ENCODE peak calls at places on chromosomes 1 and 21, in ten cellular contexts. D is BJ; W is CD8-positive, alpha-beta T cell; J is uterus; C is GM23338; A is OCI-LY7; Q is fibroblast of lung; U is ascending aorta; V is fibroblast of the aortic adventitia; S is lung. E is an unnamed sample.

GRCh38 chr1:181504294-181505115 is 21.2 kb downstream of the CACNA1E start:
- DNase-seq in D (no peak), W (no peak), J (no peak), C (peak), A (peak), Q (no peak), U (no peak), V (no peak), S (no peak), E (peak)

GRCh38 chr1:37267111-37267835 is 207.1 kb upstream of the ZC3H12A start:
- DNase-seq in D (no peak), W (no peak), J (no peak), C (peak), A (no peak), Q (no peak), U (no peak), V (no peak), S (no peak), E (no peak)

GRCh38 chr1:7960867-7961198 is 678 bp upstream of the PARK7 start:
- DNase-seq in D (no peak), W (no peak), J (no peak), C (no peak), A (no peak), Q (no peak), U (no peak), V (no peak), S (no peak), E (no peak)

GRCh38 chr21:45130324-45130774 is 56.0 kb downstream of the ADARB1 start:
- DNase-seq in D (peak), W (no peak), J (peak), C (no peak), A (no peak), Q (peak), U (peak), V (peak), S (no peak), E (no peak)

GRCh38 chr1:18922848-18923475 is 20.6 kb upstream of the ALDH4A1 start:
- DNase-seq in D (no peak), W (no peak), J (no peak), C (no peak), A (no peak), Q (no peak), U (no peak), V (no peak), S (no peak), E (no peak)

GRCh38 chr1:223654083-223654482 is 11.4 kb downstream of the CAPN8 start:
- DNase-seq in D (no peak), W (no peak), J (no peak), C (no peak), A (no peak), Q (no peak), U (no peak), V (no peak), S (no peak), E (no peak)

GRCh38 chr1:246680696-246681127 is 43.5 kb upstream of the SCCPDH start:
- DNase-seq in D (no peak), W (no peak), J (no peak), C (no peak), A (no peak), Q (no peak), U (no peak), V (no peak), S (no peak), E (no peak)

GRCh38 chr1:42845866-42846256 is 552 bp upstream of the ZNF691 start:
- DNase-seq in D (no peak), W (no peak), J (no peak), C (peak), A (no peak), Q (no peak), U (no peak), V (no peak), S (no peak), E (no peak)

GRCh38 chr1:38088366-38088765 is 41.8 kb upstream of the POU3F1 start:
- DNase-seq in D (no peak), W (no peak), J (no peak), C (peak), A (no peak), Q (no peak), U (no peak), V (no peak), S (no peak), E (no peak)

DNA sequence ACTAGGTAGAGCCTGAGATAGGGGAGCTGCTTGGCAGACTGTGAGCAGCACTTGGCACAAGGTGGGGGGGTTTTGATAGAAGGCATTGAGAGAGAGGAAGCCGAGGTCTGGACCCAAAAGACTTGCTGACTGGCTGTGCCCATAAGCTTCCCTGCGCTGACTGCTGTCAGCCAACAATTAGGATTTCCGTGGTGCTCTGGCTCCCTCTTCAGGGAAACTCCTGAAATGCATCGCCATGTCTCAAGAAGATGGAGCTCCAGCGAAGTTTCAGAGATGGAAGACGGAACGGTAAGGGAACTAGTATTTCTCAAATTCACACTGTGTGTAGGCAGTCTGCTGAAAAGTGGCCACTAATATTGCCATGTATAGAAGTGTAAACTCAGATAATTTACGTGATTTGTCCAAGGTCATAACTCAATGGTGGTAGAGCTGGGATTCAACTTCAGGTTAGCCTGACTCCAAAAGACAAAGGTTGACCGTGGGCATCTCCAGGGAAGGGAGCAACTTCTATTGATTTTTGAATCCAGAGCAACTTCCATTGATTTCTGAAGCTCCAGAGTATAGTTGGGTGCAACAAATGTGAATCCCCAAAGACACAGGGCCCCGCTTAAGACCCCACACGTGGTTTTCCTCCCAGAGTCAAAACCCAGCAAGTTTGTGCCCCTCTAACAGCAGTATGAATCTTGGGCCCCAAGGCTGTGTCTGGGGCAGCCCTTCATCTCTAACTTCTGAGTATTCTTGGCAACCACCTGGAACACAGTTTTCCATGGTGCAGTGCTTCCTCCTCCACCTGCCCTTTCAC is 44.5 kb upstream of the CRNN start:
- DNase-seq in D (no peak), W (peak), J (peak), C (peak), A (peak), Q (peak), U (peak), V (peak), S (peak), E (peak)
- H3K4me3 ChIP-seq in D (no peak), W (no peak), J (no peak), C (no peak), A (no peak), Q (no peak), U (no peak), V (no peak), S (no peak), E (no peak)

DNA sequence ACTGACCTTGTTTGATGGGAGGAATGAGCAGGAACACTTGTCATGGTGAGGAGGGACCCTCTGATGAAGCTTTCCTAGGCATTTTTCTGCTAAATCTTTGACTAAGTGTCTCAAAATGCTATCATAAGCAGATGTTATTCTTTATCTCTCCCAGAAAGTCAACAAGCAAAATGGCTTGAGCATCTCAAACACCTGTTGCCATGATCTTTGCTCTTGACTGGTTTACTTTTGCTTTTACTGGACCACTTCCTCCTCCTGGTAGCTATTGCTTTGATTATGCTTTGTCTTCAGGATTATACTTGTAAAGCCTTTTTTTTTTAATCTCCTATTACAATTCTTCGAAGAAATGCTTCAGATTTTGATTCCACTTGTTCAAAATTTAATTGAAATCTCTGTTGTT is 157.4 kb downstream of the GPR52 start:
- DNase-seq in D (no peak), W (no peak), J (no peak), C (no peak), A (peak), Q (no peak), U (no peak), V (no peak), S (no peak), E (no peak)
- TF ChIP-seq CTCF in D (no peak), W (no peak), J (no peak), C (no peak), A (no peak), Q (no peak), U (no peak), V (no peak), S (no peak), E (no peak)

DNA sequence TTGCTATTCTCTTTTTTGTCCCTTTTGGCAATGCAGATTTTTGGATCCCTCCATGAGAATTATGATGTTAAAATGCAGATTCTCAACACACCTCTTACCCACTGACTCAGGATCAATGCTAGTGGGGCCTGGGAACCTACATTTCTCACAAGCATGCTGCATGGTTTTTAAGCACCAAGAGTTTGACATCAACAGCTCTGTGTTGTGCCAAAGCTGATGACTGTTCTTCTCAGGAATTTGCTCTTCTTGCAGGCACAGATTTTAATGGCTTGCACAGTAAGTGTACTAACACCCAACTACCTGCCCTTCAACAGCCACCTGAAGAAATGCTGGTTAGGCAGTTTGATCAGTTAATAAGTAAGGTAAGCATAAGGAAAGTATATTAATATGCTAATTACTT is 468.7 kb downstream of the PTBP2 start:
- DNase-seq in D (no peak), W (no peak), J (no peak), C (no peak), A (no peak), Q (peak), U (no peak), V (peak), S (no peak), E (no peak)
- H3K4me3 ChIP-seq in D (no peak), W (no peak), J (no peak), C (no peak), A (no peak), Q (no peak), U (no peak), V (no peak), S (no peak), E (no peak)

DNA sequence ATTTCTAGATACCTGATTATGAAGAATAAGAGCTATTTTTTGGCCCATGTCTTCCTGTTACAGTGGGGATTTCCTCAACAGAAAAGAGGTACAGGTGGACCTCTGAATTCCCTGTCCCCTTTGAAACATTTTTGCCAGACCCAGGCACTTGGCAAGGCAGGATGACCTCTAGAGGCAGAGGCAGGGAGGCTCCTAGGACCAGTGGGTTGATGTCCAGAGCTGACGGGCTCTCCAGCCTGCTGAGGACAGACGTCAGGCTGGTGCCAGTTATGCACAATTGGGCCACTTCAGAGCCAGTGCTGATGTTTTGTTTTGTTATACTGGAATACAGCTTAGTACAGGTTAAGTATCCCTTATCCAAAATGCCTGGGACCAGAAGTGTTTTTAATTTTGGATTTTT is 18.5 kb upstream of the A3GALT2 start:
- DNase-seq in D (no peak), W (no peak), J (no peak), C (no peak), A (no peak), Q (no peak), U (no peak), V (no peak), S (no peak), E (no peak)
- TF ChIP-seq CTCF in D (peak), W (no peak), J (no peak), C (peak), A (no peak), Q (no peak), U (no peak), V (peak), S (no peak), E (no peak)

GRCh38 chr21:41876928-41877652 is 2.1 kb downstream of the PRDM15 start:
- DNase-seq in D (no peak), W (no peak), J (no peak), C (no peak), A (peak), Q (no peak), U (no peak), V (no peak), S (no peak), E (no peak)
- H3K4me3 ChIP-seq in D (no peak), W (no peak), J (peak), C (no peak), A (peak), Q (peak), U (peak), V (peak), S (no peak), E (peak)

DNA sequence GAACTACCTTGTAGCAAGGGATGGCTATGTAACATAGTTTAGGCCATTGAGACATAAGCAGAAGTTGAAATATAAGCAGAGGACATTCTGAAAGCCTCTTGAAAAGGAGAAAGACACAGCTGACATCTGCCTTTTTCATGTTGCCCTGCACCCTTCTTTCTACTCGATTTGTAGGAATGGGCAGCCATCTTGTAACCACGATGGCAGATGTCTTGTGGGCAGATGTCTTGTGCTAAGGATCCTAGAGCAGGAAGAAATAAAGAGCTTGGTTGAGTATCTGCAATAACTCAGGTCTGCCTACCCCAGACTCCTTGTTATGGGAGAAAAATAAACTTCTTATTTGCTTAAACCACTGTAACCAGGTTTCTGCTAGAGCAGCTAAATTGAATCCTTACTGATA is 351.0 kb downstream of the PDE4B start:
- DNase-seq in D (no peak), W (no peak), J (no peak), C (no peak), A (no peak), Q (no peak), U (no peak), V (no peak), S (no peak), E (no peak)
- TF ChIP-seq CTCF in D (no peak), W (no peak), J (no peak), C (no peak), A (no peak), Q (no peak), U (no peak), V (no peak), S (no peak), E (no peak)

GRCh38 chr1:147167361-147167760 is 4.9 kb downstream of the PRKAB2 start:
- DNase-seq in D (peak), W (no peak), J (no peak), C (no peak), A (no peak), Q (peak), U (no peak), V (peak), S (no peak), E (no peak)

GRCh38 chr1:147171399-147172167 is 687 bp downstream of the PRKAB2 start:
- DNase-seq in D (no peak), W (no peak), J (no peak), C (peak), A (peak), Q (peak), U (no peak), V (no peak), S (no peak), E (no peak)

GRCh38 chr1:147169840-147170674 is 2.2 kb downstream of the PRKAB2 start:
- DNase-seq in D (no peak), W (no peak), J (no peak), C (no peak), A (no peak), Q (no peak), U (no peak), V (no peak), S (no peak), E (no peak)

GRCh38 chr1:147168626-147169058 is 3.6 kb downstream of the PRKAB2 start:
- DNase-seq in D (no peak), W (no peak), J (peak), C (no peak), A (no peak), Q (peak), U (no peak), V (peak), S (no peak), E (no peak)

DNA sequence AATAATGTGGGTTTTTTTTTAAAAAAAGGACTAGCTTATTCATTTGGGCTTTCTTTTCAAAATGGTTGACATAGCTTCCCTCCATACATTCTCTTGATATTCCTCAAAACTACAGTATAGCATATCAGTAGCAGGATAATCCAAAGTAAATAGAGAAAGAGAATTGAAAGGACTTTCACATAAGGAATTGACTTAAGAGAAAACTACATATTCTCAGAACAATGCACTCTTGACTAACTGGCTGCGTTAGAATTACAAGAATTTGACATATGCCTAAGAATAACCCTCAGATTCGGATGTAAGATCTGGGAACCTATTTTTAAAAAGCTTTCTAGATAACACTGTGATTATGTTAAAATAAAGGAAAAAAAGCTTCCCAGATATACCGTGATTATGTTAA is 3.1 kb downstream of the PRKAB2 start:
- DNase-seq in D (no peak), W (no peak), J (no peak), C (peak), A (no peak), Q (no peak), U (no peak), V (peak), S (no peak), E (no peak)
- H3K4me3 ChIP-seq in D (no peak), W (no peak), J (no peak), C (peak), A (peak), Q (peak), U (no peak), V (no peak), S (no peak), E (no peak)

GRCh38 chr1:244209955-244210354 is 158.9 kb downstream of the ZBTB18 start:
- DNase-seq in D (no peak), W (no peak), J (no peak), C (no peak), A (no peak), Q (no peak), U (no peak), V (no peak), S (no peak), E (no peak)

GRCh38 chr1:244211559-244211944 is 160.5 kb downstream of the ZBTB18 start:
- DNase-seq in D (no peak), W (no peak), J (peak), C (no peak), A (no peak), Q (peak), U (no peak), V (peak), S (no peak), E (no peak)

GRCh38 chr1:244212792-244213475 is 161.9 kb downstream of the ZBTB18 start:
- DNase-seq in D (no peak), W (no peak), J (no peak), C (no peak), A (no peak), Q (no peak), U (no peak), V (no peak), S (no peak), E (no peak)

GRCh38 chr1:244212219-244212618 is 161.1 kb downstream of the ZBTB18 start:
- DNase-seq in D (no peak), W (no peak), J (no peak), C (no peak), A (no peak), Q (no peak), U (no peak), V (no peak), S (no peak), E (no peak)

DNA sequence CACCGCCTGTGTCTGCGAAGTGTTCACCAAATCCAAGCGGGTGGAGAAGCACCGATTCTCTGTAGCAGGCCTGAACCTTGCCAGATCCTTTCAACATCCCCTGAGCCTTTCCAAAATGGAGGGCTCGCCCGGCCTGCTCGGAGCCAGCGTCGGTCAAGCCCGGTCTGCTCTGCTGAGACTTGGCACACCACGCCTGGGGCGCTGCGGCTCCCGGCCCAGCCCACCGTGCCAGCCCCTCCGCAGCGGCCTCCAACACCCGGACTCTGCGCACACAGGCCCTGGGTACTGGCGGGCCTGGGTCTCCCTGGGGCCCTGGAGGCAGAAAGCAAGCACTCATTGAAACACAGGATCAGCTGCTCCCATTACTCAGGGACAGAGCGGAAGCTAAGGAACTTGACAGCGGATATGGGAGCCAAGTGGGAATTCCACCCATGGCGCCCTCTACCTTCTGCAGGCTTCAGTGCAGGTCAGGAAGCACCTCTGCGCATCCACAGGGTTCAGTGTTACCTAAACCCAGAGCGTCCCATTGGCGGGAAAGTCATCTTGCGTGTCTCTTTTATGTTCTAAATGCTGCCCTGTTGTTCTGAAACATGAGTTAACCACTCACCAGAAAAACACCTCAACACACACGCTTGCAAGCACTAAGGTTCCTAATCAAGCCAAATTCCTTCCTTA is 159.9 kb downstream of the ZBTB18 start:
- DNase-seq in D (no peak), W (no peak), J (no peak), C (peak), A (no peak), Q (no peak), U (no peak), V (no peak), S (no peak), E (no peak)
- TF ChIP-seq CTCF in D (peak), W (no peak), J (no peak), C (peak), A (peak), Q (peak), U (no peak), V (peak), S (no peak), E (peak)

E was measured in GM12864.